ENCODE peak calls at places on chromosomes 5 and 9, in six cellular contexts. One of them, this sample, is unnamed.

GRCh38 chr5:12093586-12093985 is 189.3 kb upstream of the CTNND2 start:
- DNase-seq in CD4-positive, CD25-positive, alpha-beta regulatory T cell: no peak
- DNase-seq in naive thymus-derived CD4-positive, alpha-beta T cell: no peak
- DNase-seq in NCI-H1417 treated with DMSO at 0.1 percent for 48 hours: no peak
- DNase-seq in ureter: no peak
- DNase-seq in hepatocyte: no peak
- DNase-seq in this sample: no peak

GRCh38 chr5:132414634-132415377 is 45.3 kb downstream of the SLC22A5 start:
- DNase-seq in hepatocyte: peak
- DNase-seq in ureter: no peak
- DNase-seq in NCI-H1417 treated with DMSO at 0.1 percent for 48 hours: no peak
- DNase-seq in naive thymus-derived CD4-positive, alpha-beta T cell: no peak
- DNase-seq in CD4-positive, CD25-positive, alpha-beta regulatory T cell: no peak
- DNase-seq in this sample: no peak

GRCh38 chr9:127654619-127655018 is 42.5 kb downstream of the STXBP1 start:
- DNase-seq in hepatocyte: no peak
- DNase-seq in NCI-H1417 treated with DMSO at 0.1 percent for 48 hours: no peak
- DNase-seq in ureter: no peak
- DNase-seq in naive thymus-derived CD4-positive, alpha-beta T cell: no peak
- DNase-seq in CD4-positive, CD25-positive, alpha-beta regulatory T cell: no peak
- DNase-seq in this sample: no peak

GRCh38 chr5:144004146-144004545 is 166.3 kb downstream of the YIPF5 start:
- DNase-seq in naive thymus-derived CD4-positive, alpha-beta T cell: no peak
- DNase-seq in ureter: no peak
- DNase-seq in hepatocyte: no peak
- DNase-seq in CD4-positive, CD25-positive, alpha-beta regulatory T cell: no peak
- DNase-seq in NCI-H1417 treated with DMSO at 0.1 percent for 48 hours: no peak
- DNase-seq in this sample: no peak

GRCh38 chr5:126656397-126657007 is 55.8 kb downstream of the PHAX start:
- DNase-seq in CD4-positive, CD25-positive, alpha-beta regulatory T cell: peak
- DNase-seq in NCI-H1417 treated with DMSO at 0.1 percent for 48 hours: no peak
- DNase-seq in hepatocyte: peak
- DNase-seq in ureter: no peak
- DNase-seq in naive thymus-derived CD4-positive, alpha-beta T cell: peak
- DNase-seq in this sample: peak

GRCh38 chr9:114382951-114383865 is 4.6 kb downstream of the AKNA start:
- DNase-seq in ureter: no peak
- DNase-seq in naive thymus-derived CD4-positive, alpha-beta T cell: no peak
- DNase-seq in CD4-positive, CD25-positive, alpha-beta regulatory T cell: no peak
- DNase-seq in hepatocyte: no peak
- DNase-seq in NCI-H1417 treated with DMSO at 0.1 percent for 48 hours: no peak
- DNase-seq in this sample: peak

GRCh38 chr9:133129001-133129799 is 8.2 kb upstream of the RALGDS start:
- DNase-seq in CD4-positive, CD25-positive, alpha-beta regulatory T cell: no peak
- DNase-seq in hepatocyte: no peak
- DNase-seq in NCI-H1417 treated with DMSO at 0.1 percent for 48 hours: no peak
- DNase-seq in naive thymus-derived CD4-positive, alpha-beta T cell: no peak
- DNase-seq in ureter: no peak
- DNase-seq in this sample: no peak

GRCh38 chr5:154042751-154043150 is 4.0 kb downstream of the MFAP3 start:
- DNase-seq in naive thymus-derived CD4-positive, alpha-beta T cell: no peak
- DNase-seq in NCI-H1417 treated with DMSO at 0.1 percent for 48 hours: no peak
- DNase-seq in CD4-positive, CD25-positive, alpha-beta regulatory T cell: no peak
- DNase-seq in ureter: no peak
- DNase-seq in hepatocyte: no peak
- DNase-seq in this sample: no peak

GRCh38 chr9:84111726-84112125 is 131.1 kb downstream of the RMI1 start:
- DNase-seq in hepatocyte: no peak
- DNase-seq in CD4-positive, CD25-positive, alpha-beta regulatory T cell: no peak
- DNase-seq in NCI-H1417 treated with DMSO at 0.1 percent for 48 hours: no peak
- DNase-seq in naive thymus-derived CD4-positive, alpha-beta T cell: no peak
- DNase-seq in ureter: no peak
- DNase-seq in this sample: no peak

GRCh38 chr5:1479581-1480188 is 34.4 kb upstream of the SLC6A3 start:
- DNase-seq in CD4-positive, CD25-positive, alpha-beta regulatory T cell: no peak
- DNase-seq in naive thymus-derived CD4-positive, alpha-beta T cell: peak
- DNase-seq in hepatocyte: peak
- DNase-seq in NCI-H1417 treated with DMSO at 0.1 percent for 48 hours: no peak
- DNase-seq in ureter: no peak
- DNase-seq in this sample: no peak

GRCh38 chr9:100669968-100670367 is 92.1 kb downstream of the CAVIN4 start:
- DNase-seq in NCI-H1417 treated with DMSO at 0.1 percent for 48 hours: no peak
- DNase-seq in ureter: no peak
- DNase-seq in CD4-positive, CD25-positive, alpha-beta regulatory T cell: no peak
- DNase-seq in naive thymus-derived CD4-positive, alpha-beta T cell: no peak
- DNase-seq in hepatocyte: no peak
- DNase-seq in this sample: peak